ENCODE peak calls at places on chromosomes 13 and 19, in seven cellular contexts. D is MV-4-11; J is stimulated activated CD4-positive, alpha-beta T cell treated with anti-CD3 and anti-CD28 coated beads, Interleukin-2, amount 100 ng/mL, for 4 hours; R is substantia nigra; L is NCI-H748 treated with DMSO at 0.1 percent for 48 hours; W is activated T-helper 1 cell treated with anti-CD3 and anti-CD28 coated beads, Interleukin-12 subunit alpha, Interleukin-12 subunit beta, Interleukin-2, Interleukin-4 antibody, amounts not matched to agents 30 ng/mL and 10 ng/mL and 1 ng/mL, durations not matched to agents 14 hours and 24 hours and 36 hours; O is CD4-positive, alpha-beta T cell. Q is an unnamed sample.
A peak's percentile ranks its signal among the peaks of the same experiment; 100 is the strongest.

GRCh38 chr19:3338541-3339181 is 27.7 kb upstream of the NFIC start:
- DNase-seq in D (no peak), J (peak; percentile 45), R (no peak), L (no peak), W (no peak), O (peak; percentile 74), Q (peak; percentile 22)

GRCh38 chr19:47564081-47564480 is 8.9 kb downstream of the ZNF541 start:
- DNase-seq in D (no peak), J (no peak), R (no peak), L (no peak), W (no peak), O (no peak), Q (no peak)

GRCh38 chr13:48302920-48303330 is 626 bp upstream of the RB1 start:
- DNase-seq in D (peak; percentile 18), J (no peak), R (peak; percentile 47), L (no peak), W (no peak), O (no peak), Q (peak; percentile 33)

GRCh38 chr19:44850641-44851109 is 4.6 kb downstream of the NECTIN2 start:
- DNase-seq in D (no peak), J (no peak), R (no peak), L (no peak), W (no peak), O (no peak), Q (no peak)

GRCh38 chr19:8988204-8988603 is 22.0 kb downstream of the MUC16 start:
- DNase-seq in D (no peak), J (peak; percentile 7), R (no peak), L (no peak), W (no peak), O (no peak), Q (peak; percentile 6)

GRCh38 chr19:35436477-35437141 is 11.4 kb upstream of the FFAR2 start:
- DNase-seq in D (peak; percentile 98), J (no peak), R (no peak), L (no peak), W (no peak), O (no peak), Q (peak; percentile 95)

GRCh38 chr19:53037101-53038097 is 7.1 kb upstream of the ERVV-2 start:
- DNase-seq in D (no peak), J (no peak), R (no peak), L (no peak), W (no peak), O (peak; percentile 4), Q (no peak)

GRCh38 chr13:27151798-27152599 is 19.6 kb downstream of the USP12 start:
- DNase-seq in D (no peak), J (no peak), R (no peak), L (no peak), W (no peak), O (no peak), Q (no peak)

GRCh38 chr19:28018499-28018898 is 1194.5 kb downstream of the UQCRFS1 start:
- DNase-seq in D (no peak), J (no peak), R (no peak), L (no peak), W (no peak), O (no peak), Q (no peak)

GRCh38 chr13:76383671-76384461 is 502.3 kb downstream of the KCTD12 start:
- DNase-seq in D (peak; percentile 10), J (no peak), R (no peak), L (no peak), W (no peak), O (no peak), Q (no peak)

GRCh38 chr19:2613507-2614295 is 88.8 kb downstream of the GNG7 start:
- DNase-seq in D (no peak), J (peak; percentile 50), R (no peak), L (no peak), W (peak; percentile 54), O (peak; percentile 46), Q (peak; percentile 41)

GRCh38 chr19:40578442-40578908 is 1.8 kb downstream of the SHKBP1 start:
- DNase-seq in D (peak; percentile 87), J (no peak), R (no peak), L (no peak), W (no peak), O (no peak), Q (no peak)

GRCh38 chr19:11197291-11198174 is at the start of gene KANK2:
- DNase-seq in D (peak; percentile 60), J (peak; percentile 57), R (peak; percentile 63), L (peak; percentile 59), W (peak; percentile 67), O (peak; percentile 66), Q (peak; percentile 49)

GRCh38 chr13:34408635-34409034 is 533.4 kb upstream of the NBEA start:
- DNase-seq in D (no peak), J (no peak), R (no peak), L (no peak), W (no peak), O (no peak), Q (no peak)

GRCh38 chr19:17872251-17873001 is 681 bp downstream of the SLC5A5 start:
- DNase-seq in D (no peak), J (no peak), R (no peak), L (no peak), W (peak; percentile 48), O (peak; percentile 39), Q (no peak)

GRCh38 chr19:37217533-37217854 is 520 bp upstream of the ZNF383 start:
- DNase-seq in D (no peak), J (no peak), R (no peak), L (no peak), W (no peak), O (no peak), Q (peak; percentile 54)

GRCh38 chr19:58361900-58362271 is 665 bp downstream of the ZNF497 start:
- DNase-seq in D (peak; percentile 54), J (peak; percentile 16), R (peak; percentile 39), L (no peak), W (no peak), O (no peak), Q (peak; percentile 38)